ENCODE peak calls at places on chromosomes 13 and 19, in five cellular contexts. One of them, this sample, is unnamed.
A peak's percentile ranks its signal among the peaks of the same experiment; 100 is the strongest.

GRCh38 chr13:93045836-93046235 is 180.8 kb upstream of the GPC6 start:
- DNase-seq in SW480: no peak
- DNase-seq in HFFc6: no peak
- DNase-seq in WERI-Rb-1: no peak
- DNase-seq in mucosa of descending colon: no peak
- DNase-seq in this sample: no peak

GRCh38 chr13:101149735-101150380 is 266.4 kb downstream of the NALCN start:
- DNase-seq in SW480: no peak
- DNase-seq in HFFc6: peak; percentile 4
- DNase-seq in WERI-Rb-1: peak; percentile 76
- DNase-seq in mucosa of descending colon: no peak
- DNase-seq in this sample: peak; percentile 63

GRCh38 chr19:16814526-16815100 is 14.6 kb upstream of the SIN3B start:
- DNase-seq in SW480: no peak
- DNase-seq in HFFc6: no peak
- DNase-seq in WERI-Rb-1: no peak
- DNase-seq in mucosa of descending colon: no peak
- DNase-seq in this sample: no peak

GRCh38 chr19:10270180-10270615 is 722 bp upstream of the ICAM1 start:
- DNase-seq in SW480: peak; percentile 38
- DNase-seq in HFFc6: no peak
- DNase-seq in WERI-Rb-1: no peak
- DNase-seq in mucosa of descending colon: peak; percentile 93
- DNase-seq in this sample: no peak

GRCh38 chr13:106475852-106476251 is 59.6 kb downstream of the EFNB2 start:
- DNase-seq in SW480: no peak
- DNase-seq in HFFc6: no peak
- DNase-seq in WERI-Rb-1: no peak
- DNase-seq in mucosa of descending colon: no peak
- DNase-seq in this sample: no peak

GRCh38 chr13:22665531-22665930 is 515.2 kb upstream of the SGCG start:
- DNase-seq in SW480: no peak
- DNase-seq in HFFc6: no peak
- DNase-seq in WERI-Rb-1: no peak
- DNase-seq in mucosa of descending colon: no peak
- DNase-seq in this sample: no peak

GRCh38 chr19:9940778-9941177 is 4.5 kb upstream of the OLFM2 start:
- DNase-seq in SW480: peak; percentile 60
- DNase-seq in HFFc6: peak; percentile 62
- DNase-seq in WERI-Rb-1: no peak
- DNase-seq in mucosa of descending colon: no peak
- DNase-seq in this sample: no peak

GRCh38 chr19:18232540-18233223 is 6.4 kb upstream of the PDE4C start:
- DNase-seq in SW480: no peak
- DNase-seq in HFFc6: no peak
- DNase-seq in WERI-Rb-1: peak; percentile 88
- DNase-seq in mucosa of descending colon: no peak
- DNase-seq in this sample: peak; percentile 86

GRCh38 chr13:44713793-44714469 is 137.8 kb upstream of the TSC22D1 start:
- DNase-seq in SW480: peak; percentile 69
- DNase-seq in HFFc6: peak; percentile 90
- DNase-seq in WERI-Rb-1: no peak
- DNase-seq in mucosa of descending colon: no peak
- DNase-seq in this sample: no peak

GRCh38 chr19:4929186-4929585 is 19.9 kb downstream of the UHRF1 start:
- DNase-seq in SW480: no peak
- DNase-seq in HFFc6: no peak
- DNase-seq in WERI-Rb-1: no peak
- DNase-seq in mucosa of descending colon: no peak
- DNase-seq in this sample: no peak

GRCh38 chr13:50615234-50615633 is 228.3 kb downstream of the DLEU7 start:
- DNase-seq in SW480: no peak
- DNase-seq in HFFc6: no peak
- DNase-seq in WERI-Rb-1: no peak
- DNase-seq in mucosa of descending colon: no peak
- DNase-seq in this sample: no peak

GRCh38 chr19:49845433-49845832 is 5.5 kb upstream of the PTOV1 start:
- DNase-seq in SW480: no peak
- DNase-seq in HFFc6: no peak
- DNase-seq in WERI-Rb-1: no peak
- DNase-seq in mucosa of descending colon: no peak
- DNase-seq in this sample: no peak

This sample was measured in glutamatergic neuron.